ENCODE peak calls at places on chromosomes 16 and 17, in ten cellular contexts. One of them, this sample, is unnamed.

GRCh38 chr16:6611535-6611934 is 721.1 kb upstream of the RBFOX1 start:
- DNase-seq in GM06990: no peak
- DNase-seq in NCI-H1048: no peak
- DNase-seq in CD8-positive, alpha-beta memory T cell: no peak
- DNase-seq in cardiac fibroblast: no peak
- DNase-seq in RPMI8226: peak; percentile 54
- DNase-seq in Right ventricle myocardium superior: no peak
- DNase-seq in NCI-H1694: no peak
- DNase-seq in stimulated activated CD4-positive, alpha-beta T cell treated with anti-CD3 and anti-CD28 coated beads, Interleukin-2, amount 100 ng/mL, for 4 hours: no peak
- DNase-seq in fibroblast of the conjunctiva: no peak
- DNase-seq in this sample: no peak

GRCh38 chr16:47847220-47847970 is 308.4 kb downstream of the ABCC12 start:
- DNase-seq in NCI-H1048: no peak
- DNase-seq in NCI-H1694: no peak
- DNase-seq in GM06990: no peak
- DNase-seq in cardiac fibroblast: no peak
- DNase-seq in CD8-positive, alpha-beta memory T cell: no peak
- DNase-seq in stimulated activated CD4-positive, alpha-beta T cell treated with anti-CD3 and anti-CD28 coated beads, Interleukin-2, amount 100 ng/mL, for 4 hours: no peak
- DNase-seq in Right ventricle myocardium superior: no peak
- DNase-seq in RPMI8226: no peak
- DNase-seq in fibroblast of the conjunctiva: no peak
- DNase-seq in this sample: no peak

GRCh38 chr17:60231691-60232090 is 81.9 kb downstream of the CA4 start:
- DNase-seq in Right ventricle myocardium superior: no peak
- DNase-seq in GM06990: no peak
- DNase-seq in CD8-positive, alpha-beta memory T cell: no peak
- DNase-seq in NCI-H1048: no peak
- DNase-seq in cardiac fibroblast: peak; percentile 19
- DNase-seq in stimulated activated CD4-positive, alpha-beta T cell treated with anti-CD3 and anti-CD28 coated beads, Interleukin-2, amount 100 ng/mL, for 4 hours: no peak
- DNase-seq in fibroblast of the conjunctiva: no peak
- DNase-seq in RPMI8226: no peak
- DNase-seq in NCI-H1694: no peak
- DNase-seq in this sample: no peak

GRCh38 chr17:80213651-80213975 is 6.5 kb downstream of the SGSH start:
- DNase-seq in NCI-H1048: no peak
- DNase-seq in GM06990: no peak
- DNase-seq in RPMI8226: no peak
- DNase-seq in stimulated activated CD4-positive, alpha-beta T cell treated with anti-CD3 and anti-CD28 coated beads, Interleukin-2, amount 100 ng/mL, for 4 hours: no peak
- DNase-seq in fibroblast of the conjunctiva: no peak
- DNase-seq in cardiac fibroblast: no peak
- DNase-seq in Right ventricle myocardium superior: no peak
- DNase-seq in CD8-positive, alpha-beta memory T cell: no peak
- DNase-seq in NCI-H1694: no peak
- DNase-seq in this sample: no peak

GRCh38 chr17:48787850-48788249 is 29.2 kb downstream of the TTLL6 start:
- DNase-seq in cardiac fibroblast: no peak
- DNase-seq in NCI-H1694: no peak
- DNase-seq in NCI-H1048: no peak
- DNase-seq in stimulated activated CD4-positive, alpha-beta T cell treated with anti-CD3 and anti-CD28 coated beads, Interleukin-2, amount 100 ng/mL, for 4 hours: no peak
- DNase-seq in fibroblast of the conjunctiva: no peak
- DNase-seq in CD8-positive, alpha-beta memory T cell: no peak
- DNase-seq in RPMI8226: no peak
- DNase-seq in GM06990: no peak
- DNase-seq in Right ventricle myocardium superior: no peak
- DNase-seq in this sample: no peak

GRCh38 chr16:74577882-74578366 is 29.0 kb downstream of the GLG1 start:
- DNase-seq in cardiac fibroblast: peak; percentile 26
- DNase-seq in NCI-H1048: no peak
- DNase-seq in GM06990: peak; percentile 55
- DNase-seq in Right ventricle myocardium superior: no peak
- DNase-seq in stimulated activated CD4-positive, alpha-beta T cell treated with anti-CD3 and anti-CD28 coated beads, Interleukin-2, amount 100 ng/mL, for 4 hours: no peak
- DNase-seq in RPMI8226: no peak
- DNase-seq in NCI-H1694: no peak
- DNase-seq in fibroblast of the conjunctiva: peak; percentile 6
- DNase-seq in CD8-positive, alpha-beta memory T cell: no peak
- DNase-seq in this sample: no peak

GRCh38 chr16:20681821-20682736 is 15.4 kb downstream of the ACSM1 start:
- DNase-seq in stimulated activated CD4-positive, alpha-beta T cell treated with anti-CD3 and anti-CD28 coated beads, Interleukin-2, amount 100 ng/mL, for 4 hours: no peak
- DNase-seq in cardiac fibroblast: no peak
- DNase-seq in GM06990: no peak
- DNase-seq in CD8-positive, alpha-beta memory T cell: no peak
- DNase-seq in NCI-H1048: no peak
- DNase-seq in NCI-H1694: no peak
- DNase-seq in RPMI8226: no peak
- DNase-seq in Right ventricle myocardium superior: no peak
- DNase-seq in fibroblast of the conjunctiva: no peak
- DNase-seq in this sample: no peak

GRCh38 chr16:14309001-14309886 is 238.1 kb downstream of the MRTFB start:
- DNase-seq in NCI-H1048: no peak
- DNase-seq in cardiac fibroblast: no peak
- DNase-seq in GM06990: peak; percentile 65
- DNase-seq in Right ventricle myocardium superior: no peak
- DNase-seq in RPMI8226: peak; percentile 87
- DNase-seq in CD8-positive, alpha-beta memory T cell: no peak
- DNase-seq in NCI-H1694: no peak
- DNase-seq in stimulated activated CD4-positive, alpha-beta T cell treated with anti-CD3 and anti-CD28 coated beads, Interleukin-2, amount 100 ng/mL, for 4 hours: no peak
- DNase-seq in fibroblast of the conjunctiva: no peak
- DNase-seq in this sample: no peak

GRCh38 chr16:54946909-54947308 is 16.2 kb downstream of the IRX5 start:
- DNase-seq in NCI-H1048: no peak
- DNase-seq in CD8-positive, alpha-beta memory T cell: no peak
- DNase-seq in NCI-H1694: no peak
- DNase-seq in GM06990: no peak
- DNase-seq in cardiac fibroblast: no peak
- DNase-seq in stimulated activated CD4-positive, alpha-beta T cell treated with anti-CD3 and anti-CD28 coated beads, Interleukin-2, amount 100 ng/mL, for 4 hours: no peak
- DNase-seq in RPMI8226: no peak
- DNase-seq in fibroblast of the conjunctiva: no peak
- DNase-seq in Right ventricle myocardium superior: no peak
- DNase-seq in this sample: no peak

GRCh38 chr17:37643829-37644228 is 583 bp upstream of the DDX52 start:
- DNase-seq in cardiac fibroblast: peak; percentile 34
- DNase-seq in NCI-H1048: no peak
- DNase-seq in fibroblast of the conjunctiva: no peak
- DNase-seq in RPMI8226: no peak
- DNase-seq in GM06990: no peak
- DNase-seq in stimulated activated CD4-positive, alpha-beta T cell treated with anti-CD3 and anti-CD28 coated beads, Interleukin-2, amount 100 ng/mL, for 4 hours: no peak
- DNase-seq in Right ventricle myocardium superior: no peak
- DNase-seq in CD8-positive, alpha-beta memory T cell: no peak
- DNase-seq in NCI-H1694: no peak
- DNase-seq in this sample: no peak

This sample was measured in sciatic nerve.